ENCODE peak calls at places on chromosome 18, in seven cellular contexts. One of them, this sample, is unnamed.

GRCh38 chr18:25299899-25300298 is 52.1 kb downstream of the ZNF521 start:
- DNase-seq in heart left ventricle: no peak
- DNase-seq in cardiac muscle cell: no peak
- DNase-seq in OCI-LY7: no peak
- DNase-seq in stomach: no peak
- DNase-seq in GM10248: no peak
- DNase-seq in mucosa of descending colon: no peak
- DNase-seq in this sample: no peak

GRCh38 chr18:14922031-14922430 is 174.1 kb downstream of the ANKRD30B start:
- DNase-seq in heart left ventricle: no peak
- DNase-seq in cardiac muscle cell: no peak
- DNase-seq in OCI-LY7: no peak
- DNase-seq in stomach: no peak
- DNase-seq in GM10248: no peak
- DNase-seq in mucosa of descending colon: no peak
- DNase-seq in this sample: no peak

GRCh38 chr18:70015127-70015526 is 67.5 kb upstream of the CD226 start:
- DNase-seq in heart left ventricle: peak; percentile 43
- DNase-seq in cardiac muscle cell: no peak
- DNase-seq in OCI-LY7: no peak
- DNase-seq in stomach: no peak
- DNase-seq in GM10248: no peak
- DNase-seq in mucosa of descending colon: no peak
- DNase-seq in this sample: no peak

GRCh38 chr18:29154758-29155725 is 978.1 kb upstream of the CDH2 start:
- DNase-seq in heart left ventricle: no peak
- DNase-seq in cardiac muscle cell: peak; percentile 47
- DNase-seq in OCI-LY7: no peak
- DNase-seq in stomach: no peak
- DNase-seq in GM10248: no peak
- DNase-seq in mucosa of descending colon: no peak
- DNase-seq in this sample: peak; percentile 13

GRCh38 chr18:51195602-51196115 is 1.8 kb downstream of the MEX3C start:
- DNase-seq in heart left ventricle: no peak
- DNase-seq in cardiac muscle cell: peak; percentile 45
- DNase-seq in OCI-LY7: no peak
- DNase-seq in stomach: no peak
- DNase-seq in GM10248: no peak
- DNase-seq in mucosa of descending colon: no peak
- DNase-seq in this sample: peak; percentile 74

GRCh38 chr18:63292844-63293683 is 26.5 kb downstream of the BCL2 start:
- DNase-seq in heart left ventricle: no peak
- DNase-seq in cardiac muscle cell: no peak
- DNase-seq in OCI-LY7: no peak
- DNase-seq in stomach: no peak
- DNase-seq in GM10248: peak; percentile 48
- DNase-seq in mucosa of descending colon: no peak
- DNase-seq in this sample: no peak

GRCh38 chr18:25300492-25300891 is 51.5 kb downstream of the ZNF521 start:
- DNase-seq in heart left ventricle: no peak
- DNase-seq in cardiac muscle cell: no peak
- DNase-seq in OCI-LY7: no peak
- DNase-seq in stomach: no peak
- DNase-seq in GM10248: no peak
- DNase-seq in mucosa of descending colon: no peak
- DNase-seq in this sample: no peak

GRCh38 chr18:58455318-58455950 is 173.5 kb downstream of the ALPK2 start:
- DNase-seq in heart left ventricle: peak; percentile 35
- DNase-seq in cardiac muscle cell: no peak
- DNase-seq in OCI-LY7: no peak
- DNase-seq in stomach: peak; percentile 52
- DNase-seq in GM10248: no peak
- DNase-seq in mucosa of descending colon: no peak
- DNase-seq in this sample: no peak

GRCh38 chr18:21242141-21243040 is at the start of gene GREB1L:
- DNase-seq in heart left ventricle: peak; percentile 70
- DNase-seq in cardiac muscle cell: peak; percentile 62
- DNase-seq in OCI-LY7: no peak
- DNase-seq in stomach: peak; percentile 63
- DNase-seq in GM10248: peak; percentile 55
- DNase-seq in mucosa of descending colon: no peak
- DNase-seq in this sample: peak; percentile 90

GRCh38 chr18:24426073-24426397 is 435 bp upstream of the IMPACT start:
- DNase-seq in heart left ventricle: no peak
- DNase-seq in cardiac muscle cell: no peak
- DNase-seq in OCI-LY7: no peak
- DNase-seq in stomach: no peak
- DNase-seq in GM10248: no peak
- DNase-seq in mucosa of descending colon: no peak
- DNase-seq in this sample: no peak

GRCh38 chr18:36411745-36412168 is 114.2 kb downstream of the FHOD3 start:
- DNase-seq in heart left ventricle: no peak
- DNase-seq in cardiac muscle cell: peak; percentile 62
- DNase-seq in OCI-LY7: no peak
- DNase-seq in stomach: no peak
- DNase-seq in GM10248: no peak
- DNase-seq in mucosa of descending colon: no peak
- DNase-seq in this sample: no peak

GRCh38 chr18:73189718-73190117 is 321.9 kb upstream of the NETO1 start:
- DNase-seq in heart left ventricle: no peak
- DNase-seq in cardiac muscle cell: no peak
- DNase-seq in OCI-LY7: no peak
- DNase-seq in stomach: no peak
- DNase-seq in GM10248: no peak
- DNase-seq in mucosa of descending colon: no peak
- DNase-seq in this sample: no peak

GRCh38 chr18:72868666-72869661 is 1.2 kb upstream of the NETO1 start:
- DNase-seq in heart left ventricle: no peak
- DNase-seq in cardiac muscle cell: no peak
- DNase-seq in OCI-LY7: no peak
- DNase-seq in stomach: no peak
- DNase-seq in GM10248: peak; percentile 14
- DNase-seq in mucosa of descending colon: no peak
- DNase-seq in this sample: no peak

GRCh38 chr18:79385749-79386341 is 9.9 kb upstream of the NFATC1 start:
- DNase-seq in heart left ventricle: no peak
- DNase-seq in cardiac muscle cell: no peak
- DNase-seq in OCI-LY7: no peak
- DNase-seq in stomach: no peak
- DNase-seq in GM10248: no peak
- DNase-seq in mucosa of descending colon: peak; percentile 36
- DNase-seq in this sample: no peak

GRCh38 chr18:46321954-46322353 is 217.8 kb downstream of the HAUS1 start:
- DNase-seq in heart left ventricle: no peak
- DNase-seq in cardiac muscle cell: no peak
- DNase-seq in OCI-LY7: no peak
- DNase-seq in stomach: no peak
- DNase-seq in GM10248: no peak
- DNase-seq in mucosa of descending colon: no peak
- DNase-seq in this sample: no peak

GRCh38 chr18:44771957-44772917 is 91.5 kb downstream of the SETBP1 start:
- DNase-seq in heart left ventricle: no peak
- DNase-seq in cardiac muscle cell: no peak
- DNase-seq in OCI-LY7: no peak
- DNase-seq in stomach: peak; percentile 31
- DNase-seq in GM10248: no peak
- DNase-seq in mucosa of descending colon: peak; percentile 66
- DNase-seq in this sample: peak; percentile 28

GRCh38 chr18:46169464-46169941 is 65.3 kb downstream of the HAUS1 start:
- DNase-seq in heart left ventricle: no peak
- DNase-seq in cardiac muscle cell: peak; percentile 83
- DNase-seq in OCI-LY7: no peak
- DNase-seq in stomach: no peak
- DNase-seq in GM10248: no peak
- DNase-seq in mucosa of descending colon: no peak
- DNase-seq in this sample: no peak

GRCh38 chr18:7733642-7734041 is 166.5 kb downstream of the PTPRM start:
- DNase-seq in heart left ventricle: no peak
- DNase-seq in cardiac muscle cell: no peak
- DNase-seq in OCI-LY7: no peak
- DNase-seq in stomach: no peak
- DNase-seq in GM10248: no peak
- DNase-seq in mucosa of descending colon: no peak
- DNase-seq in this sample: no peak

GRCh38 chr18:70384181-70384790 is 95.4 kb downstream of the SOCS6 start:
- DNase-seq in heart left ventricle: no peak
- DNase-seq in cardiac muscle cell: peak; percentile 57
- DNase-seq in OCI-LY7: no peak
- DNase-seq in stomach: no peak
- DNase-seq in GM10248: no peak
- DNase-seq in mucosa of descending colon: no peak
- DNase-seq in this sample: peak; percentile 46

GRCh38 chr18:64134044-64134757 is 14.7 kb downstream of the LINC00305 start:
- DNase-seq in heart left ventricle: no peak
- DNase-seq in cardiac muscle cell: no peak
- DNase-seq in OCI-LY7: no peak
- DNase-seq in stomach: no peak
- DNase-seq in GM10248: no peak
- DNase-seq in mucosa of descending colon: no peak
- DNase-seq in this sample: no peak

GRCh38 chr18:9104244-9104901 is 1.9 kb downstream of the NDUFV2 start:
- DNase-seq in heart left ventricle: no peak
- DNase-seq in cardiac muscle cell: no peak
- DNase-seq in OCI-LY7: no peak
- DNase-seq in stomach: no peak
- DNase-seq in GM10248: no peak
- DNase-seq in mucosa of descending colon: no peak
- DNase-seq in this sample: no peak

GRCh38 chr18:9101730-9102390 is 639 bp upstream of the NDUFV2 start:
- DNase-seq in heart left ventricle: no peak
- DNase-seq in cardiac muscle cell: peak; percentile 82
- DNase-seq in OCI-LY7: peak; percentile 78
- DNase-seq in stomach: no peak
- DNase-seq in GM10248: peak; percentile 50
- DNase-seq in mucosa of descending colon: no peak
- DNase-seq in this sample: peak; percentile 64

GRCh38 chr18:9105420-9105819 is 2.9 kb downstream of the NDUFV2 start:
- DNase-seq in heart left ventricle: no peak
- DNase-seq in cardiac muscle cell: no peak
- DNase-seq in OCI-LY7: no peak
- DNase-seq in stomach: no peak
- DNase-seq in GM10248: no peak
- DNase-seq in mucosa of descending colon: no peak
- DNase-seq in this sample: no peak

GRCh38 chr18:9102391-9103216 is at the start of gene NDUFV2:
- DNase-seq in heart left ventricle: peak; percentile 98
- DNase-seq in cardiac muscle cell: peak; percentile 98
- DNase-seq in OCI-LY7: peak; percentile 97
- DNase-seq in stomach: peak; percentile 98
- DNase-seq in GM10248: peak; percentile 99
- DNase-seq in mucosa of descending colon: peak; percentile 99
- DNase-seq in this sample: peak; percentile 98

GRCh38 chr18:9103488-9103887 is 989 bp downstream of the NDUFV2 start:
- DNase-seq in heart left ventricle: no peak
- DNase-seq in cardiac muscle cell: peak; percentile 30
- DNase-seq in OCI-LY7: peak; percentile 45
- DNase-seq in stomach: no peak
- DNase-seq in GM10248: no peak
- DNase-seq in mucosa of descending colon: no peak
- DNase-seq in this sample: peak; percentile 33
- TF ChIP-seq CTCF in heart left ventricle: no peak
- TF ChIP-seq CTCF in cardiac muscle cell: peak; percentile 7
- TF ChIP-seq CTCF in OCI-LY7: peak; percentile 62
- TF ChIP-seq CTCF in stomach: peak; percentile 21
- TF ChIP-seq CTCF in GM10248: peak; percentile 36
- TF ChIP-seq CTCF in mucosa of descending colon: no peak
- TF ChIP-seq CTCF in this sample: peak; percentile 27

GRCh38 chr18:5414546-5414945 is 119.0 kb upstream of the ZBTB14 start:
- DNase-seq in heart left ventricle: no peak
- DNase-seq in cardiac muscle cell: no peak
- DNase-seq in OCI-LY7: no peak
- DNase-seq in stomach: no peak
- DNase-seq in GM10248: no peak
- DNase-seq in mucosa of descending colon: no peak
- DNase-seq in this sample: no peak
- TF ChIP-seq CTCF in heart left ventricle: no peak
- TF ChIP-seq CTCF in cardiac muscle cell: no peak
- TF ChIP-seq CTCF in OCI-LY7: no peak
- TF ChIP-seq CTCF in stomach: no peak
- TF ChIP-seq CTCF in GM10248: no peak
- TF ChIP-seq CTCF in mucosa of descending colon: no peak
- TF ChIP-seq CTCF in this sample: no peak

DNA sequence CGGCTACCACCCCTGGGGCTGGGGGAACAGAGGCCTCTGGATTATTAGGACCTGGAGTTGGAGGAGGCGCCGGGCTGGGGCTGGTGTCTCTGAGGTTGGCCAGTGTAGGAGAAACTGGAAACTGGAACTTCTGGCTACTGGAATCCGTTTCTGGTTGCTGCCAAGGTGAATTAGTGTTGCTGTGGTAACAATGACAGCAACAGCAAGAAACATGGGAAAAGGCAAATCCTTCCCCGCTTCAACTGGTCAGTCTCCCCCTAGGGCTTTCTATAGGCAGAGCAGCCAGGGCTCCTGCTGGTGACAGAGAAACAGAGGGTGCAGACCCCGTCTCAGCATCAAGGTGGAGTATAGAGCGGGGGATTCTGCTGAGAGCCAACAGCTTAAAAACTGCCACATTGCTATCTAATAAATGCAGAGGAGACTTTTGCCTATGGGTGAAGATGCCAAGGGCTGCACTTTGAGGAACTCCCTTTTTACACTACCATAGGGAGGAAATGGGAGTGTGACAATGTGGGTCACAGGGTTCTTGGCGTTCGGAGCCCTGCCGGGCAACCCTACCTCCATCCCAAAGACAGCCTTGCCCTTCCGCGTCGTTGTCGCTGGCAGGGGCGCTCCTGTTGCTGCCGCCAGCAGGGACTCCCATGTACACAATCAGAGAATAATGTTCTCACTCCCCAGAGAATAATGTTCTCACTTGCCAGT is 81.4 kb upstream of the CABLES1 start:
- DNase-seq in heart left ventricle: no peak
- DNase-seq in cardiac muscle cell: peak; percentile 73
- DNase-seq in OCI-LY7: no peak
- DNase-seq in stomach: peak; percentile 27
- DNase-seq in GM10248: no peak
- DNase-seq in mucosa of descending colon: no peak
- DNase-seq in this sample: peak; percentile 62
- TF ChIP-seq CTCF in heart left ventricle: no peak
- TF ChIP-seq CTCF in cardiac muscle cell: peak; percentile 53
- TF ChIP-seq CTCF in OCI-LY7: no peak
- TF ChIP-seq CTCF in stomach: no peak
- TF ChIP-seq CTCF in GM10248: no peak
- TF ChIP-seq CTCF in mucosa of descending colon: no peak
- TF ChIP-seq CTCF in this sample: peak; percentile 30

DNA sequence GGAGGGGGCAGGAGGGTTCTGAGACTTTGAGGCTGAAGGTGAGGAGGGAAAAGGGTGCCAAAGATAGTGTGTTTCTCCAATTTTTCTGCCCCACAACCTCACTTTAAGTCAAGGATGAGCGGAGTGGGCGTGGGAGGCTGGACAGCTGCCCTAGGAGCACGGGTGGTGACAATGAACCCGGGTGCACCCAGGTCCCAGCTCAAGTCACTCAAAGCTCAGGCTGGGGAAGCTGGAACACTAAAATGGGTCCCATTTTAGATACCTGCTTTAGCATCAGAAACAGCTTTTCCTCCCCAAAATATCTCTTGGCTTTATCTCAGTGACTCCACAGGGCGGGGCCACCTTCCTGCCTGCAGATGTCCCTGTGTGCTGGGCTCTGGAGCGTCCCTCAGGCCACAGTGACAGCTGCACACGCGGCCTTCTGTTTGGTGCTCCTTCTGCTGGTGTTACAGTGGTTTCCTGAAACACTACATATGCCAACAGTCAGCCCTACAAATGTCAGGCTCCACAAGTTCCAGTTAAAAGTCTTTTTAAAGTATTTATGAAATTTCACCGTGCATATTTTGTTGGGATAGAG is 1.4 kb upstream of the MBP start:
- DNase-seq in heart left ventricle: peak; percentile 77
- DNase-seq in cardiac muscle cell: no peak
- DNase-seq in OCI-LY7: no peak
- DNase-seq in stomach: no peak
- DNase-seq in GM10248: no peak
- DNase-seq in mucosa of descending colon: peak; percentile 75
- DNase-seq in this sample: no peak
- TF ChIP-seq CTCF in heart left ventricle: no peak
- TF ChIP-seq CTCF in cardiac muscle cell: no peak
- TF ChIP-seq CTCF in OCI-LY7: no peak
- TF ChIP-seq CTCF in stomach: no peak
- TF ChIP-seq CTCF in GM10248: peak; percentile 23
- TF ChIP-seq CTCF in mucosa of descending colon: no peak
- TF ChIP-seq CTCF in this sample: no peak